ENCODE peak calls at places on chromosome 2, in six cellular contexts. D, Z, U, T, W and Q are unnamed samples.

GRCh38 chr2:157606534-157606933 is 22.1 kb downstream of the ACVR1C start:
- DNase-seq in T (no peak), D (no peak), W (no peak), U (no peak), Z (no peak), Q (no peak)

GRCh38 chr2:33069894-33070651 is 123.3 kb downstream of the LTBP1 start:
- DNase-seq in T (peak), W (no peak), Z (no peak), D (no peak), U (no peak), Q (peak)

GRCh38 chr2:55865095-55865835 is 58.3 kb downstream of the EFEMP1 start:
- DNase-seq in U (no peak), T (no peak), Z (no peak), W (no peak), D (no peak), Q (peak)

GRCh38 chr2:159186462-159186861 is 100.0 kb downstream of the WDSUB1 start:
- DNase-seq in Z (no peak), U (no peak), D (no peak), W (no peak), T (no peak), Q (no peak)

GRCh38 chr2:241762321-241762932 is 14.2 kb upstream of the GAL3ST2 start:
- DNase-seq in T (no peak), W (peak), D (no peak), U (no peak), Z (no peak), Q (no peak)

GRCh38 chr2:86045541-86045940 is 60.1 kb downstream of the POLR1A start:
- DNase-seq in Z (no peak), U (no peak), W (no peak), D (no peak), T (no peak), Q (peak)

GRCh38 chr2:120805590-120805989 is 69.9 kb downstream of the GLI2 start:
- DNase-seq in W (no peak), U (no peak), T (no peak), D (no peak), Z (no peak), Q (no peak)

GRCh38 chr2:195330513-195330956 is 326.5 kb upstream of the SLC39A10 start:
- DNase-seq in Z (no peak), T (no peak), D (no peak), U (no peak), W (peak), Q (no peak)

GRCh38 chr2:49210191-49210590 is 55.9 kb upstream of the FSHR start:
- DNase-seq in U (no peak), W (no peak), T (no peak), D (no peak), Z (no peak), Q (no peak)

GRCh38 chr2:207241198-207241597 is 75.5 kb upstream of the KLF7 start:
- DNase-seq in W (no peak), T (no peak), Z (no peak), D (no peak), U (no peak), Q (no peak)

GRCh38 chr2:136135924-136136906 is 18.3 kb upstream of the CXCR4 start:
- DNase-seq in D (no peak), Z (peak), U (no peak), T (no peak), W (peak), Q (no peak)

GRCh38 chr2:241931976-241932894 is 62.7 kb downstream of the RTP5 start:
- DNase-seq in T (no peak), W (no peak), Z (no peak), D (no peak), U (no peak), Q (no peak)

GRCh38 chr2:12428786-12429185 is 287.9 kb upstream of the TRIB2 start:
- DNase-seq in D (no peak), W (no peak), T (no peak), U (no peak), Z (no peak), Q (peak)